ENCODE peak calls at places on chromosomes 1 and 21, in four cellular contexts. One of them, this sample, is unnamed.

GRCh38 chr21:41480086-41480690 is 27.8 kb downstream of the TMPRSS2 start:
- DNase-seq in RPMI8226: no peak
- DNase-seq in endothelial cell of umbilical vein: no peak
- DNase-seq in cardiac fibroblast: no peak
- DNase-seq in this sample: no peak

GRCh38 chr21:36155603-36156338 is 853 bp upstream of the DOP1B start:
- DNase-seq in RPMI8226: peak; percentile 36
- DNase-seq in endothelial cell of umbilical vein: no peak
- DNase-seq in cardiac fibroblast: no peak
- DNase-seq in this sample: no peak

GRCh38 chr1:202888204-202888506 is 794 bp downstream of the RABIF start:
- DNase-seq in RPMI8226: no peak
- DNase-seq in endothelial cell of umbilical vein: no peak
- DNase-seq in cardiac fibroblast: peak; percentile 44
- DNase-seq in this sample: no peak

GRCh38 chr1:211588711-211589110 is 9.8 kb upstream of the SLC30A1 start:
- DNase-seq in RPMI8226: no peak
- DNase-seq in endothelial cell of umbilical vein: no peak
- DNase-seq in cardiac fibroblast: no peak
- DNase-seq in this sample: no peak

GRCh38 chr1:12650001-12650421 is 6.1 kb downstream of the AADACL4 start:
- DNase-seq in RPMI8226: no peak
- DNase-seq in endothelial cell of umbilical vein: peak; percentile 34
- DNase-seq in cardiac fibroblast: peak; percentile 47
- DNase-seq in this sample: no peak

GRCh38 chr1:6365047-6365446 is 28.5 kb downstream of the ACOT7 start:
- DNase-seq in RPMI8226: no peak
- DNase-seq in endothelial cell of umbilical vein: no peak
- DNase-seq in cardiac fibroblast: no peak
- DNase-seq in this sample: no peak

GRCh38 chr1:218312509-218312908 is 27.4 kb downstream of the RRP15 start:
- DNase-seq in RPMI8226: no peak
- DNase-seq in endothelial cell of umbilical vein: peak; percentile 74
- DNase-seq in cardiac fibroblast: peak; percentile 79
- DNase-seq in this sample: no peak

GRCh38 chr1:1210726-1211540 is 3.0 kb downstream of the TNFRSF4 start:
- DNase-seq in RPMI8226: no peak
- DNase-seq in endothelial cell of umbilical vein: no peak
- DNase-seq in cardiac fibroblast: no peak
- DNase-seq in this sample: no peak

GRCh38 chr1:235913311-235913710 is 46.6 kb upstream of the LYST start:
- DNase-seq in RPMI8226: no peak
- DNase-seq in endothelial cell of umbilical vein: peak; percentile 48
- DNase-seq in cardiac fibroblast: peak; percentile 67
- DNase-seq in this sample: no peak

GRCh38 chr1:44696789-44697188 is 22.3 kb downstream of the ARMH1 start:
- DNase-seq in RPMI8226: no peak
- DNase-seq in endothelial cell of umbilical vein: no peak
- DNase-seq in cardiac fibroblast: no peak
- DNase-seq in this sample: peak; percentile 79

GRCh38 chr1:233114159-233114558 is 163.7 kb downstream of the NTPCR start:
- DNase-seq in RPMI8226: peak; percentile 17
- DNase-seq in endothelial cell of umbilical vein: peak; percentile 10
- DNase-seq in cardiac fibroblast: peak; percentile 79
- DNase-seq in this sample: no peak

GRCh38 chr1:74480068-74480467 is 32.3 kb downstream of the LRRC53 start:
- DNase-seq in RPMI8226: no peak
- DNase-seq in endothelial cell of umbilical vein: no peak
- DNase-seq in cardiac fibroblast: no peak
- DNase-seq in this sample: no peak

GRCh38 chr21:17793271-17793670 is 25.9 kb downstream of the C21orf91 start:
- DNase-seq in RPMI8226: no peak
- DNase-seq in endothelial cell of umbilical vein: no peak
- DNase-seq in cardiac fibroblast: no peak
- DNase-seq in this sample: no peak

GRCh38 chr1:54695221-54695620 is 20.4 kb upstream of the TTC4 start:
- DNase-seq in RPMI8226: no peak
- DNase-seq in endothelial cell of umbilical vein: no peak
- DNase-seq in cardiac fibroblast: no peak
- DNase-seq in this sample: no peak

This sample was measured in cardiac septum.